ENCODE peak calls at places on chromosomes 1 and 21, in seven cellular contexts. I is fibroblast of villous mesenchyme, R is endothelial cell, E is omental fat pad, M is GM03348, D is lower lobe of right lung, A is fibroblast of the conjunctiva. N is an unnamed sample.

GRCh38 chr1:221435510-221435909 is 306.4 kb downstream of the DUSP10 start:
- DNase-seq in I (peak), E (no peak), M (peak), A (peak), R (no peak), D (no peak), N (peak)

GRCh38 chr1:19866758-19867157 is 15.4 kb upstream of the OTUD3 start:
- DNase-seq in M (peak), I (no peak), A (no peak), R (no peak), D (no peak), E (no peak), N (no peak)

GRCh38 chr1:203557390-203557789 is 63.4 kb downstream of the OPTC start:
- DNase-seq in A (peak), M (peak), R (no peak), D (no peak), E (no peak), I (peak), N (no peak)

GRCh38 chr1:41498391-41498790 is 13.9 kb upstream of the EDN2 start:
- DNase-seq in M (no peak), D (no peak), I (no peak), A (no peak), E (no peak), R (no peak), N (no peak)

GRCh38 chr1:52911541-52911940 is 10.0 kb downstream of the ECHDC2 start:
- DNase-seq in A (no peak), E (no peak), D (no peak), R (no peak), I (no peak), M (no peak), N (no peak)

GRCh38 chr1:199205740-199206139 is 566.9 kb downstream of the PTPRC start:
- DNase-seq in E (no peak), D (no peak), A (no peak), I (no peak), R (no peak), M (no peak), N (no peak)

GRCh38 chr1:25091671-25092070 is 140.6 kb downstream of the SYF2 start:
- DNase-seq in D (no peak), I (no peak), E (no peak), R (no peak), A (no peak), M (no peak), N (no peak)

GRCh38 chr1:7345516-7345915 is 425.6 kb upstream of the VAMP3 start:
- DNase-seq in A (no peak), D (no peak), I (no peak), E (no peak), M (no peak), R (no peak), N (no peak)

GRCh38 chr1:155776414-155776813 is 80.6 kb downstream of the GON4L start:
- DNase-seq in R (no peak), D (no peak), E (no peak), I (peak), M (no peak), A (no peak), N (no peak)

GRCh38 chr1:223221686-223222085 is 78.6 kb upstream of the TLR5 start:
- DNase-seq in I (no peak), D (no peak), R (no peak), M (no peak), A (no peak), E (no peak), N (no peak)

GRCh38 chr1:88117597-88117996 is 566.5 kb upstream of the PKN2 start:
- DNase-seq in I (no peak), A (no peak), M (no peak), R (no peak), E (no peak), D (no peak), N (no peak)

GRCh38 chr1:166121010-166121409 is 45.8 kb downstream of the FAM78B start:
- DNase-seq in M (no peak), D (no peak), R (no peak), E (no peak), A (no peak), I (no peak), N (no peak)

GRCh38 chr1:2520806-2521205 is 5.6 kb downstream of the PANK4 start:
- DNase-seq in R (no peak), E (no peak), I (no peak), A (no peak), D (no peak), M (no peak), N (no peak)

GRCh38 chr1:47431534-47431933 is 6.3 kb upstream of the FOXD2 start:
- DNase-seq in I (peak), A (peak), M (peak), E (no peak), D (no peak), R (no peak), N (no peak)

GRCh38 chr1:209704584-209704983 is at the start of gene HSD11B1:
- DNase-seq in E (no peak), A (peak), R (no peak), D (peak), I (peak), M (peak), N (no peak)

GRCh38 chr1:111274653-111275052 is 16.0 kb upstream of the CHIA start:
- DNase-seq in M (no peak), E (no peak), R (no peak), D (no peak), A (no peak), I (peak), N (no peak)

GRCh38 chr1:34019741-34020552 is 145.1 kb downstream of the CSMD2 start:
- DNase-seq in R (no peak), M (no peak), D (no peak), A (no peak), E (no peak), I (no peak), N (no peak)

GRCh38 chr1:235588916-235589515 is 60.6 kb downstream of the GNG4 start:
- DNase-seq in E (no peak), I (peak), R (no peak), M (peak), A (no peak), D (no peak), N (no peak)

GRCh38 chr21:44930543-44930981 is 9.3 kb upstream of the SLX9 start:
- DNase-seq in E (no peak), D (peak), R (no peak), A (no peak), M (peak), I (no peak), N (no peak)

GRCh38 chr1:7425229-7425628 is 345.9 kb upstream of the VAMP3 start:
- DNase-seq in A (no peak), M (no peak), R (no peak), D (no peak), I (no peak), E (no peak), N (no peak)

GRCh38 chr1:114337417-114337816 is 173.6 kb downstream of the TRIM33 start:
- DNase-seq in D (no peak), E (no peak), A (no peak), M (no peak), I (no peak), R (no peak), N (no peak)

GRCh38 chr1:26132128-26132824 is 20.7 kb downstream of the PDIK1L start:
- DNase-seq in A (no peak), I (no peak), D (no peak), E (no peak), R (no peak), M (no peak), N (no peak)

GRCh38 chr1:60832372-60832771 is 250.0 kb upstream of the NFIA start:
- DNase-seq in A (no peak), E (no peak), M (no peak), D (no peak), I (no peak), R (no peak), N (no peak)

GRCh38 chr1:182211364-182211763 is 149.9 kb upstream of the ZNF648 start:
- DNase-seq in A (no peak), M (no peak), E (no peak), D (no peak), I (no peak), R (no peak), N (no peak)

GRCh38 chr1:181136738-181137122 is 48.2 kb downstream of the IER5 start:
- DNase-seq in D (no peak), E (no peak), A (no peak), M (no peak), I (no peak), R (no peak), N (no peak)

GRCh38 chr1:176046926-176047325 is 160.2 kb downstream of the COP1 start:
- DNase-seq in D (no peak), R (no peak), A (no peak), I (no peak), M (no peak), E (no peak), N (no peak)

GRCh38 chr1:227299688-227300087 is 18.6 kb downstream of the CDC42BPA start:
- DNase-seq in I (peak), R (no peak), M (no peak), E (no peak), D (no peak), A (no peak), N (no peak)

GRCh38 chr1:95685091-95685490 is 451.1 kb downstream of the RWDD3 start:
- DNase-seq in R (no peak), M (no peak), A (no peak), I (no peak), E (no peak), D (no peak), N (peak)

GRCh38 chr1:22223176-22223575 is 80.3 kb upstream of the WNT4 start:
- DNase-seq in A (no peak), R (no peak), M (no peak), I (no peak), D (no peak), E (no peak), N (no peak)

GRCh38 chr21:42406201-42406601 is 2.5 kb downstream of the UBASH3A start:
- DNase-seq in A (no peak), M (no peak), R (no peak), E (no peak), I (no peak), D (no peak), N (no peak)

GRCh38 chr1:4172659-4173599 is 272.9 kb upstream of the C1orf174 start:
- DNase-seq in R (no peak), E (no peak), I (no peak), D (no peak), M (no peak), A (no peak), N (no peak)

GRCh38 chr1:172895050-172895460 is 155.7 kb downstream of the TNFSF18 start:
- DNase-seq in E (no peak), M (no peak), R (no peak), D (no peak), I (peak), A (no peak), N (no peak)